ENCODE peak calls at places on chromosomes 6 and 20, in nine cellular contexts. P is ovary, I is psoas muscle, H is heart right ventricle, K is lung, V is aorta, F is MM.1S, G is tibial artery, T is OCI-LY7. C is an unnamed sample. For H3K4me1, the result is how much of the 10 kb centered on the place peaks cover.

GRCh38 chr6:143561105-143561704 is 49.7 kb upstream of the FUCA2 start:
- DNase-seq in P (no peak), G (no peak), V (no peak), F (no peak), I (no peak), T (no peak), K (no peak), H (no peak), C (no peak)

GRCh38 chr6:85453052-85453451 is 3.2 kb downstream of the NT5E start:
- DNase-seq in V (no peak), P (no peak), H (no peak), K (no peak), T (no peak), G (no peak), F (no peak), I (no peak), C (no peak)

GRCh38 chr20:34256629-34257124 is 15.5 kb downstream of the ASIP start:
- DNase-seq in K (no peak), T (no peak), V (no peak), G (no peak), H (no peak), P (no peak), I (no peak), F (no peak), C (no peak)

GRCh38 chr20:11986954-11987353 is 69.3 kb downstream of the BTBD3 start:
- DNase-seq in P (no peak), I (no peak), K (no peak), G (no peak), H (no peak), T (no peak), F (no peak), V (no peak), C (no peak)

GRCh38 chr6:52566853-52567279 is 10.0 kb downstream of the TRAM2 start:
- DNase-seq in T (no peak), G (peak), P (no peak), F (no peak), H (no peak), K (no peak), I (no peak), V (peak), C (no peak)

GRCh38 chr6:35896228-35896627 is 24.7 kb downstream of the SRPK1 start:
- DNase-seq in P (no peak), T (no peak), G (no peak), I (no peak), F (no peak), K (no peak), H (no peak), V (no peak), C (no peak)

GRCh38 chr6:79810153-79810806 is 137.1 kb downstream of the ELOVL4 start:
- DNase-seq in I (no peak), G (no peak), P (no peak), T (no peak), V (no peak), K (no peak), H (no peak), F (no peak), C (no peak)

GRCh38 chr20:8693709-8694108 is 375.2 kb upstream of the PLCB4 start:
- DNase-seq in I (no peak), V (no peak), K (no peak), F (no peak), G (no peak), H (no peak), P (no peak), T (no peak), C (no peak)

GRCh38 chr6:113640046-113640445 is 217.1 kb upstream of the MARCKS start:
- DNase-seq in V (no peak), F (no peak), H (no peak), I (no peak), P (no peak), G (no peak), K (no peak), T (no peak), C (no peak)

GRCh38 chr6:160256445-160256844 is 2.2 kb downstream of the SLC22A2 start:
- DNase-seq in I (no peak), V (no peak), K (no peak), P (no peak), G (no peak), H (no peak), T (no peak), F (no peak), C (no peak)

GRCh38 chr6:3305831-3306230 is 47.1 kb downstream of the PSMG4 start:
- DNase-seq in I (no peak), F (no peak), H (no peak), G (no peak), T (no peak), K (no peak), V (no peak), P (no peak), C (peak)

GRCh38 chr6:44275749-44276648 is 5.7 kb downstream of the TMEM151B start:
- DNase-seq in I (no peak), P (no peak), G (no peak), K (no peak), V (no peak), F (no peak), T (no peak), H (no peak), C (no peak)

GRCh38 chr6:11770546-11771466 is 7.8 kb downstream of the ADTRP start:
- DNase-seq in K (peak), V (peak), G (peak), P (peak), I (peak), F (peak), H (peak), T (no peak), C (peak)

GRCh38 chr20:59999502-59999901 is 41.3 kb downstream of the CDH26 start:
- DNase-seq in H (no peak), T (no peak), I (no peak), K (no peak), P (no peak), F (no peak), V (no peak), G (no peak), C (no peak)

GRCh38 chr6:165846123-165846966 is 183.3 kb upstream of the PDE10A start:
- DNase-seq in T (no peak), G (no peak), I (no peak), V (no peak), F (no peak), K (no peak), H (no peak), P (no peak), C (no peak)

GRCh38 chr6:107666084-107666981 is 157.8 kb downstream of the SCML4 start:
- DNase-seq in H (no peak), F (no peak), T (no peak), K (no peak), V (no peak), P (no peak), G (no peak), I (peak), C (no peak)

GRCh38 chr20:56628873-56629463 is at the start of gene TFAP2C:
- DNase-seq in V (peak), P (peak), G (peak), K (peak), T (no peak), H (peak), F (peak), I (peak), C (peak)

GRCh38 chr20:18749528-18749927 is 64.1 kb upstream of the SCP2D1 start:
- DNase-seq in K (no peak), H (no peak), V (no peak), I (no peak), P (no peak), T (no peak), F (no peak), G (no peak), C (no peak)

GRCh38 chr20:56391037-56391436 is 978 bp downstream of the AURKA start:
- DNase-seq in K (no peak), G (no peak), F (no peak), T (peak), I (no peak), P (no peak), H (no peak), V (no peak), C (no peak)

GRCh38 chr6:1597924-1598323 is 11.8 kb upstream of the FOXC1 start:
- DNase-seq in V (no peak), F (no peak), K (no peak), H (no peak), T (no peak), I (no peak), G (no peak), P (no peak), C (no peak)

GRCh38 chr20:62603021-62603906 is 39.0 kb upstream of the SLCO4A1 start:
- DNase-seq in V (peak), F (no peak), G (peak), P (no peak), K (peak), T (peak), H (peak), I (peak), C (no peak)

GRCh38 chr6:40674170-40674569 is 87.0 kb upstream of the LRFN2 start:
- DNase-seq in G (no peak), I (no peak), K (no peak), F (no peak), V (no peak), H (no peak), P (no peak), T (no peak), C (no peak)

GRCh38 chr20:8646716-8647115 is 422.2 kb upstream of the PLCB4 start:
- DNase-seq in H (no peak), K (no peak), V (no peak), P (no peak), F (no peak), T (no peak), I (no peak), G (no peak), C (no peak)

GRCh38 chr20:43975096-43975768 is 60.6 kb downstream of the TOX2 start:
- DNase-seq in K (no peak), I (no peak), V (no peak), H (no peak), T (no peak), F (no peak), P (no peak), G (no peak), C (peak)

GRCh38 chr6:73556796-73557195 is 36.0 kb upstream of the EEF1A1 start:
- DNase-seq in P (no peak), G (no peak), K (no peak), F (no peak), T (no peak), V (no peak), I (no peak), H (no peak), C (no peak)

GRCh38 chr20:24870876-24871275 is 78.2 kb upstream of the CST7 start:
- DNase-seq in K (no peak), F (no peak), H (no peak), V (no peak), P (no peak), G (no peak), I (no peak), T (peak), C (no peak)

GRCh38 chr20:1804554-1804956 is 90.7 kb upstream of the SIRPA start:
- DNase-seq in I (no peak), P (no peak), F (no peak), V (no peak), G (no peak), H (no peak), T (no peak), K (no peak), C (no peak)

GRCh38 chr6:15296735-15297134 is 50.9 kb downstream of the JARID2 start:
- DNase-seq in V (no peak), H (no peak), P (no peak), F (peak), T (peak), G (no peak), I (no peak), K (no peak), C (no peak)

GRCh38 chr6:11202513-11203305 is 29.8 kb downstream of the NEDD9 start:
- DNase-seq in H (no peak), V (no peak), G (no peak), K (no peak), T (no peak), F (no peak), P (no peak), I (no peak), C (no peak)

GRCh38 chr6:33273924-33274902 is 2.3 kb downstream of the RPS18 start:
- DNase-seq in P (no peak), T (peak), H (no peak), V (peak), I (no peak), G (no peak), F (no peak), K (no peak), C (no peak)
- H3K4me1 ChIP-seq in P (under half), T (half or more), H (half or more), V (under half), I (half or more), G (half or more), F (under half), K (under half), C (half or more)

GRCh38 chr20:36499211-36499610 is 42.1 kb upstream of the MYL9 start:
- DNase-seq in T (no peak), V (no peak), K (no peak), G (no peak), F (no peak), P (no peak), I (no peak), H (no peak), C (no peak)

GRCh38 chr20:36501367-36502006 is 39.8 kb upstream of the MYL9 start:
- DNase-seq in F (no peak), I (no peak), G (no peak), K (no peak), H (no peak), V (no peak), P (no peak), T (no peak), C (peak)

GRCh38 chr20:36497856-36498255 is 43.5 kb upstream of the MYL9 start:
- DNase-seq in T (no peak), G (no peak), I (no peak), V (no peak), K (peak), F (no peak), P (no peak), H (peak), C (no peak)

GRCh38 chr20:36498386-36499179 is 42.7 kb upstream of the MYL9 start:
- DNase-seq in K (no peak), I (no peak), F (no peak), V (no peak), H (peak), T (no peak), P (no peak), G (no peak), C (no peak)

DNA sequence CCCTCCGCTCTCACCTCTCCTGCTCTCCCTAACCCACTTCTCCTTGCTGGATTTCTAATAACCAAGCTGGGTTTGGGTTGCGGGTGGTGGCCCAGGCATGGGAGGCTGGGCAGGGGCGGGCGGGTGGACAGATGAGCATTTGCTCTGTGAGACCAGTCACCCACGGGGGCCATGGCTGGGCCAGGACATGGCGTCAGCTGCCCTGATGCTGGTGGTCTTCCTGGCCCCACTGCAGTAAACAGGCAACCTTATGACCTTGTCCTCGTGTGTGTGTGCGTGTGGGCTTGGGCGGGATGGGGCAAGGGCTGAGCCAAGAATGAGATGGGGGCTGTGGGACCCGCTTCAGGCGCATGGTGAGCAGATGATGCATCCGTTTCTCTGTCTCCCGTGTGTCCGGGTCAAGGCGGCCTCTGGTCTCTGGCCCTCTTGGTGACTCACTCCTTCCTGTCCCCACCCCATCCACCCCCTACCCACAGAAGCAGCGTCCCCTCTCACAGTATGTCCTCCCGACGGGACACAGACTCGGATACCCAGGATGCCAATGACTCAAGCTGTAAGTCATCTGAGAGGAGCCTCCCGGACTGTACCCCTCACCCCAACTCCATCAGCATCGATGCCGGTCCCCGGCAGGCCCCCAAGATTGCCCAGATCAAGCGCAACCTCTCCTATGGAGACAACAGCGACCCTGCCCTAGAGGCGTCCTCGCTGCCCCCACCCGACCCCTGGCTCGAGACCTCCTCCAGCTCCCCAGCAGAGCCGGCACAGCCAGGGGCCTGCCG is 41.4 kb upstream of the MYL9 start:
- DNase-seq in P (no peak), T (no peak), V (no peak), G (no peak), F (no peak), I (no peak), H (no peak), K (no peak), C (no peak)
- H3K4me1 ChIP-seq in P (under half), T (under half), V (under half), G (under half), F (under half), I (under half), H (under half), K (under half), C (under half)

DNA sequence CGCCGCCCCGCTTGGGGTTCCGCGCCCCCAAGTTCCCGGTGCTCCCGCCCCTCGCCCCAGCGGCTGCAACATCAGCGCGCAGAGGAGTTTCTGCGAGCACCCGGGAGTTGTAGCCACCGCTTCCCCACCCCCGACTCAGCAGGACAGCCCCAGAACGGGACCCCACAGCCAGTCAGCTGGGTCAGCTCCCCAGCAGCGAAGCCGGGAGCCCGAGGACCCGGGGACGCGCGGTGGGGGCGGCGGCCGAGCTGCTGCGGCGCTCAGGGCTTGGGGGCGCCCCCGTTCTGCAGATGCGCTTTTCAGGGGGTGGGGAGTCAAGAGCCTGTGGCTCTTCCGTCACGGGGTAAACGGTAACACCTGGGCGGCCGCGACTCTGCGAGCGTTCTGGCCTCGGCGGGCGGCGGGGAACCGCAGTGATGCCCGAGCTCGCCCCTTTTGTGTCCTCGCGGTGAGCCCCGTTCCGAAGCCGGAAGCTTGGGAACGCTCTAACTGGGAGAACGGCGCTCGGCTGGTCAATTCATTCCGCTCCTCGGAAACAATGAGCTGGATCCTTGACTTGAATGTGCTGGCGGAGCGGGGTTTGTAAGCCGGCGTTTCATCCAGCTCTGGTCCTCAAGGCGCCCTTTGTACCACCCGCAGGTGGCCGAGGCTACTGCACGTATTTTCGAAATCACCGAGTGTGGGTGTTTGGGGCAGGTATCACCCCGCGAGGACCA is 775 bp downstream of the PLEKHG1 start:
- DNase-seq in K (peak), P (peak), I (peak), F (peak), T (peak), V (peak), H (peak), G (peak), C (peak)
- H3K4me1 ChIP-seq in K (under half), P (under half), I (under half), F (under half), T (under half), V (under half), H (under half), G (under half), C (under half)

GRCh38 chr20:47356526-47357295 is at the start of gene ZMYND8:
- DNase-seq in G (peak), H (peak), P (peak), K (peak), I (peak), T (peak), V (peak), F (peak), C (peak)
- H3K4me1 ChIP-seq in G (half or more), H (half or more), P (half or more), K (under half), I (half or more), T (half or more), V (under half), F (under half), C (half or more)

GRCh38 chr20:41390889-41391288 is 24.3 kb upstream of the EMILIN3 start:
- DNase-seq in F (no peak), V (no peak), I (no peak), H (no peak), T (no peak), K (no peak), G (no peak), P (no peak), C (no peak)
- H3K4me1 ChIP-seq in F (under half), V (under half), I (under half), H (half or more), T (under half), K (under half), G (under half), P (under half), C (half or more)

DNA sequence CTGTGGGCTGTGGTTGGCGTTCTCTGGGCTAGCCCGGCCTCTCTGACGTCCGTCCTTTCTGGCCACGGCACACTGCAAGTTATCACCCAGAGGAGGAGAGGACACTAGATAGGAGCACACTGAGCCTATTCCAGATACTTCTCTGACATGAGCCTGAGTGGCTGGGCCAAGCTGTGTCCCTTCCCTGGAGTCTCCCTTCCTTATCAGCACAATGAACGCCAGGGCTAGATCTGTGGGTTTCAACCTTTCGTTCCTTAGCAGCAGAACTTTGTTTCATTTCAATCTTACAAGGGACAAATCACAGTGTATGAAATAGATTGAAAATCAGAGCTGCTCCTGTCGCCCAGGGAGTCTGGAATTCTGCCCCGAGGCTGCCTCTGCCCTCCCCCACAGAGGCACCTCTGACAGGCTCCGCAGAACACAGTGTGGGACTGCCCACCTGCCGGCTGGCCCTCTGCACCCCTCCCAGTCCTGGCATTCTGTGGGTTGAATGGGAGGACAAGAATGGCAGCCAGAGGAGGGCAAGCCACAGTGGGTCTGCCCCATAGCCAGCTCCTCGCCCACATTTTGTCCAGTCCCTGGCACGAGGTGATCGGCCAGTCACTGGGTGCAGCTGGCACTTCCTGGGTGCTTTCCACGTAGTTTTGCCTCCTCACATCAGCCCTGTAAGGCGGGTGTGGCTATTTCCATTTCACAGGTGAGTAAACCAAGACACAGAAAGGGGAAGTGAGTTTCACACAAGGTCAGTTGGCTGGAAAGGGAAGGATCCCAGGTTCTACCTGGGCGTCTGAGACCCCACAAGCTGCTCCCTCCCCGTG is 26.0 kb downstream of the MANBAL start:
- DNase-seq in K (no peak), F (no peak), I (peak), G (peak), T (peak), H (peak), P (peak), V (peak), C (no peak)
- H3K4me1 ChIP-seq in K (under half), F (under half), I (under half), G (under half), T (under half), H (under half), P (under half), V (under half), C (under half)